ENCODE peak calls at places on chromosomes 6 and 20, in ten cellular contexts. K, W, Y, X, T, A, Q, I, R and O are unnamed samples.

GRCh38 chr20:52926505-52926904 is 45.7 kb upstream of the TSHZ2 start:
- DNase-seq in K (no peak), W (no peak), Y (no peak), X (no peak), T (no peak), A (no peak), Q (no peak), I (no peak), R (no peak), O (no peak)

GRCh38 chr6:42336431-42336830 is 115.3 kb downstream of the TRERF1 start:
- DNase-seq in K (no peak), W (no peak), Y (no peak), X (no peak), T (no peak), A (no peak), Q (no peak), I (no peak), R (no peak), O (no peak)

GRCh38 chr6:106005013-106005412 is 81.1 kb upstream of the PRDM1 start:
- DNase-seq in K (no peak), W (no peak), Y (no peak), X (no peak), T (no peak), A (no peak), Q (no peak), I (no peak), R (no peak), O (no peak)

GRCh38 chr6:73579851-73580246 is 59.0 kb upstream of the EEF1A1 start:
- DNase-seq in K (peak; percentile 79), W (no peak), Y (no peak), X (no peak), T (peak; percentile 73), A (no peak), Q (no peak), I (peak; percentile 14), R (peak; percentile 30), O (peak; percentile 62)

GRCh38 chr6:498795-499231 is 107.3 kb downstream of the IRF4 start:
- DNase-seq in K (no peak), W (no peak), Y (no peak), X (no peak), T (no peak), A (no peak), Q (peak; percentile 12), I (no peak), R (no peak), O (no peak)

GRCh38 chr20:53038328-53038727 is 66.2 kb downstream of the TSHZ2 start:
- DNase-seq in K (no peak), W (no peak), Y (no peak), X (no peak), T (no peak), A (no peak), Q (no peak), I (no peak), R (no peak), O (no peak)

GRCh38 chr20:57888591-57888990 is 178.8 kb upstream of the PMEPA1 start:
- DNase-seq in K (no peak), W (peak; percentile 11), Y (no peak), X (no peak), T (no peak), A (no peak), Q (no peak), I (no peak), R (no peak), O (no peak)

GRCh38 chr6:22071655-22072054 is 225.2 kb downstream of the PRL start:
- DNase-seq in K (peak; percentile 39), W (no peak), Y (no peak), X (no peak), T (peak; percentile 57), A (no peak), Q (no peak), I (no peak), R (peak; percentile 42), O (no peak)

GRCh38 chr20:13423472-13424173 is 202.5 kb downstream of the ISM1 start:
- DNase-seq in K (no peak), W (no peak), Y (no peak), X (no peak), T (no peak), A (no peak), Q (no peak), I (no peak), R (no peak), O (no peak)

GRCh38 chr20:51442602-51443001 is 99.9 kb downstream of the NFATC2 start:
- DNase-seq in K (no peak), W (no peak), Y (no peak), X (no peak), T (no peak), A (no peak), Q (no peak), I (no peak), R (no peak), O (no peak)

GRCh38 chr20:9407805-9408421 is 106.5 kb upstream of the LAMP5 start:
- DNase-seq in K (peak; percentile 63), W (no peak), Y (no peak), X (no peak), T (peak; percentile 74), A (no peak), Q (no peak), I (peak; percentile 59), R (peak; percentile 24), O (peak; percentile 67)

GRCh38 chr6:166365221-166365620 is 17.5 kb downstream of the MPC1 start:
- DNase-seq in K (no peak), W (no peak), Y (no peak), X (no peak), T (no peak), A (no peak), Q (no peak), I (no peak), R (no peak), O (no peak)

GRCh38 chr6:30100585-30101422 is 12.1 kb downstream of the TRIM31 start:
- DNase-seq in K (peak; percentile 61), W (no peak), Y (no peak), X (no peak), T (no peak), A (no peak), Q (no peak), I (no peak), R (peak; percentile 25), O (peak; percentile 67)